ENCODE peak calls at places on chromosomes 1 and 21, in nine cellular contexts. One of them, this sample, is unnamed.
A peak's percentile ranks its signal among the peaks of the same experiment; 100 is the strongest.

GRCh38 chr1:234745844-234746797 is 136.1 kb upstream of the IRF2BP2 start:
- DNase-seq in RWPE1: peak; percentile 78
- DNase-seq in GDM1: no peak
- DNase-seq in D341Med: no peak
- DNase-seq in AG09309: no peak
- DNase-seq in GOT3: no peak
- DNase-seq in HCEC 1CT: peak; percentile 18
- DNase-seq in NCI-H2171: peak; percentile 16
- DNase-seq in central memory CD4-positive, alpha-beta T cell: no peak
- DNase-seq in this sample: no peak

GRCh38 chr21:37435120-37435519 is 68.5 kb downstream of the DYRK1A start:
- DNase-seq in AG09309: peak; percentile 80
- DNase-seq in HCEC 1CT: peak; percentile 69
- DNase-seq in GDM1: peak; percentile 75
- DNase-seq in GOT3: no peak
- DNase-seq in D341Med: peak; percentile 85
- DNase-seq in central memory CD4-positive, alpha-beta T cell: peak; percentile 71
- DNase-seq in RWPE1: peak; percentile 49
- DNase-seq in NCI-H2171: peak; percentile 84
- DNase-seq in this sample: peak; percentile 95

GRCh38 chr1:199720496-199720895 is 307.0 kb upstream of the NR5A2 start:
- DNase-seq in GDM1: no peak
- DNase-seq in AG09309: no peak
- DNase-seq in GOT3: no peak
- DNase-seq in RWPE1: no peak
- DNase-seq in D341Med: no peak
- DNase-seq in central memory CD4-positive, alpha-beta T cell: no peak
- DNase-seq in NCI-H2171: no peak
- DNase-seq in HCEC 1CT: no peak
- DNase-seq in this sample: no peak

GRCh38 chr1:181057079-181057478 is 23.3 kb downstream of the MR1 start:
- DNase-seq in HCEC 1CT: no peak
- DNase-seq in RWPE1: no peak
- DNase-seq in GDM1: no peak
- DNase-seq in GOT3: no peak
- DNase-seq in NCI-H2171: no peak
- DNase-seq in D341Med: no peak
- DNase-seq in central memory CD4-positive, alpha-beta T cell: no peak
- DNase-seq in AG09309: no peak
- DNase-seq in this sample: no peak

GRCh38 chr1:25725482-25725881 is 74.5 kb upstream of the SELENON start:
- DNase-seq in GOT3: no peak
- DNase-seq in GDM1: no peak
- DNase-seq in NCI-H2171: no peak
- DNase-seq in HCEC 1CT: no peak
- DNase-seq in AG09309: no peak
- DNase-seq in RWPE1: no peak
- DNase-seq in D341Med: no peak
- DNase-seq in central memory CD4-positive, alpha-beta T cell: no peak
- DNase-seq in this sample: no peak

GRCh38 chr1:242178924-242179708 is 180.2 kb upstream of the MAP1LC3C start:
- DNase-seq in central memory CD4-positive, alpha-beta T cell: no peak
- DNase-seq in NCI-H2171: no peak
- DNase-seq in AG09309: no peak
- DNase-seq in D341Med: no peak
- DNase-seq in HCEC 1CT: no peak
- DNase-seq in GOT3: no peak
- DNase-seq in GDM1: no peak
- DNase-seq in RWPE1: no peak
- DNase-seq in this sample: no peak

GRCh38 chr1:214427871-214428277 is 123.5 kb downstream of the PTPN14 start:
- DNase-seq in GDM1: peak; percentile 94
- DNase-seq in GOT3: no peak
- DNase-seq in central memory CD4-positive, alpha-beta T cell: peak; percentile 77
- DNase-seq in NCI-H2171: no peak
- DNase-seq in D341Med: no peak
- DNase-seq in RWPE1: peak; percentile 79
- DNase-seq in AG09309: peak; percentile 61
- DNase-seq in HCEC 1CT: peak; percentile 99
- DNase-seq in this sample: peak; percentile 11

GRCh38 chr1:91700771-91701493 is 185.0 kb downstream of the TGFBR3 start:
- DNase-seq in NCI-H2171: no peak
- DNase-seq in RWPE1: no peak
- DNase-seq in AG09309: no peak
- DNase-seq in HCEC 1CT: peak; percentile 50
- DNase-seq in GDM1: no peak
- DNase-seq in D341Med: no peak
- DNase-seq in central memory CD4-positive, alpha-beta T cell: no peak
- DNase-seq in GOT3: no peak
- DNase-seq in this sample: no peak

GRCh38 chr1:25672763-25673409 is 56.3 kb downstream of the MAN1C1 start:
- DNase-seq in central memory CD4-positive, alpha-beta T cell: no peak
- DNase-seq in RWPE1: no peak
- DNase-seq in HCEC 1CT: no peak
- DNase-seq in NCI-H2171: no peak
- DNase-seq in AG09309: no peak
- DNase-seq in GOT3: no peak
- DNase-seq in GDM1: no peak
- DNase-seq in D341Med: no peak
- DNase-seq in this sample: no peak

This sample was measured in NCI-H1694 treated with DMSO at 0.1 percent for 48 hours.